ENCODE peak calls at places on chromosomes 4 and X, in nine cellular contexts. X, S, J, H, R, Y, M, E and G are unnamed samples.

GRCh38 chr4:18934197-18934596 is 912.6 kb upstream of the LCORL start:
- DNase-seq in X (no peak), S (no peak), J (peak; percentile 2), H (no peak), R (no peak), Y (no peak), M (peak; percentile 3), E (peak; percentile 9), G (no peak)

GRCh38 chr4:183129125-183129524 is 30.1 kb downstream of the WWC2 start:
- DNase-seq in X (no peak), S (no peak), J (no peak), H (no peak), R (no peak), Y (no peak), M (no peak), E (no peak), G (no peak)

GRCh38 chr4:156933633-156934258 is 37.9 kb downstream of the PDGFC start:
- DNase-seq in X (no peak), S (no peak), J (no peak), H (no peak), R (no peak), Y (no peak), M (no peak), E (no peak), G (no peak)

GRCh38 chrX:35841872-35842271 is 43.7 kb downstream of the MAGEB16 start:
- DNase-seq in X (peak; percentile 6), S (no peak), J (no peak), H (no peak), R (no peak), Y (no peak), M (no peak), E (no peak), G (no peak)

GRCh38 chrX:9205599-9206223 is 171.8 kb upstream of the FAM9B start:
- DNase-seq in X (no peak), S (no peak), J (no peak), H (no peak), R (no peak), Y (no peak), M (no peak), E (no peak), G (no peak)

GRCh38 chrX:17738002-17738713 is 865 bp downstream of the SCML1 start:
- DNase-seq in X (no peak), S (peak; percentile 23), J (peak; percentile 15), H (no peak), R (peak; percentile 41), Y (peak; percentile 44), M (peak; percentile 30), E (no peak), G (no peak)

GRCh38 chrX:102339312-102340298 is 92.6 kb downstream of the NXF2 start:
- DNase-seq in X (no peak), S (peak; percentile 13), J (no peak), H (no peak), R (no peak), Y (no peak), M (no peak), E (peak; percentile 8), G (no peak)

GRCh38 chr4:125368161-125368560 is 53.4 kb downstream of the FAT4 start:
- DNase-seq in X (no peak), S (no peak), J (no peak), H (no peak), R (no peak), Y (no peak), M (peak; percentile 1), E (no peak), G (no peak)

GRCh38 chrX:131068945-131069719 is 11.0 kb downstream of the ARHGAP36 start:
- DNase-seq in X (peak; percentile 8), S (no peak), J (peak; percentile 32), H (no peak), R (no peak), Y (no peak), M (peak; percentile 82), E (peak; percentile 2), G (no peak)

GRCh38 chr4:94635172-94635571 is 122.6 kb upstream of the BMPR1B start:
- DNase-seq in X (no peak), S (no peak), J (no peak), H (no peak), R (no peak), Y (no peak), M (no peak), E (no peak), G (no peak)

GRCh38 chr4:17494258-17494657 is 17.6 kb downstream of the QDPR start:
- DNase-seq in X (no peak), S (no peak), J (peak; percentile 51), H (no peak), R (no peak), Y (no peak), M (no peak), E (no peak), G (no peak)

GRCh38 chr4:41539711-41540110 is 1.8 kb downstream of the LIMCH1 start:
- DNase-seq in X (no peak), S (no peak), J (no peak), H (no peak), R (no peak), Y (no peak), M (no peak), E (no peak), G (no peak)

GRCh38 chr4:147090486-147090885 is 144.8 kb upstream of the TTC29 start:
- DNase-seq in X (no peak), S (no peak), J (no peak), H (peak; percentile 10), R (no peak), Y (no peak), M (no peak), E (no peak), G (no peak)

GRCh38 chrX:41481264-41482109 is 34.3 kb downstream of the NYX start:
- DNase-seq in X (no peak), S (no peak), J (peak; percentile 26), H (no peak), R (no peak), Y (no peak), M (peak; percentile 55), E (peak; percentile 38), G (peak; percentile 7)

GRCh38 chr4:136867465-136867864 is 664.8 kb downstream of the PCDH18 start:
- DNase-seq in X (no peak), S (no peak), J (no peak), H (no peak), R (no peak), Y (no peak), M (no peak), E (no peak), G (no peak)

GRCh38 chrX:69036674-69037573 is 128.3 kb downstream of the PJA1 start:
- DNase-seq in X (no peak), S (no peak), J (no peak), H (no peak), R (no peak), Y (no peak), M (no peak), E (no peak), G (no peak)

GRCh38 chrX:33134164-33134563 is 77.2 kb downstream of the DMD start:
- DNase-seq in X (no peak), S (no peak), J (no peak), H (no peak), R (no peak), Y (no peak), M (no peak), E (no peak), G (no peak)